ENCODE peak calls at places on chromosomes 16 and 17, in six cellular contexts. B is NCI-H1092; H is CD4-positive, alpha-beta T cell; X is nucleus accumbens; O is anterior cingulate cortex; Z is T-helper 1 cell. P is an unnamed sample.

GRCh38 chr16:31052131-31052530 is 18.8 kb downstream of the STX4 start:
- DNase-seq in B (no peak), H (no peak), X (no peak), O (no peak), Z (no peak), P (no peak)

GRCh38 chr17:45852535-45853297 is 8.0 kb downstream of the SPPL2C start:
- DNase-seq in B (peak; percentile 33), H (peak; percentile 51), X (peak; percentile 74), O (no peak), Z (peak; percentile 20), P (peak; percentile 74)

GRCh38 chr16:75702247-75702646 is 986 bp upstream of the DUXB start:
- DNase-seq in B (no peak), H (no peak), X (no peak), O (no peak), Z (no peak), P (no peak)

GRCh38 chr16:1003551-1004347 is 22.2 kb downstream of the SOX8 start:
- DNase-seq in B (no peak), H (peak; percentile 40), X (no peak), O (no peak), Z (peak; percentile 22), P (no peak)

GRCh38 chr16:26391833-26392232 is 674.9 kb upstream of the C16orf82 start:
- DNase-seq in B (no peak), H (no peak), X (no peak), O (no peak), Z (no peak), P (no peak)

GRCh38 chr16:10618710-10619209 is 38.4 kb upstream of the EMP2 start:
- DNase-seq in B (no peak), H (no peak), X (peak; percentile 18), O (no peak), Z (no peak), P (no peak)

GRCh38 chr16:26644912-26645543 is 421.7 kb upstream of the C16orf82 start:
- DNase-seq in B (no peak), H (no peak), X (no peak), O (no peak), Z (no peak), P (no peak)

GRCh38 chr17:14756469-14756868 is 455.6 kb downstream of the HS3ST3B1 start:
- DNase-seq in B (no peak), H (no peak), X (no peak), O (no peak), Z (no peak), P (no peak)

GRCh38 chr16:19073863-19074262 is 6.4 kb downstream of the COQ7 start:
- DNase-seq in B (no peak), H (no peak), X (no peak), O (no peak), Z (no peak), P (no peak)

GRCh38 chr17:31499771-31500554 is 108.5 kb downstream of the RAB11FIP4 start:
- DNase-seq in B (no peak), H (no peak), X (peak; percentile 81), O (peak; percentile 47), Z (no peak), P (no peak)